ENCODE peak calls at places on chromosomes 1 and 21, in nine cellular contexts. F is suprapubic skin; M is cardiac muscle cell; X is MCF 10A; K is CD4-positive, alpha-beta T cell; U is type B pancreatic cell; D is astrocyte of the spinal cord; H is breast epithelium; S is AG04449. E is an unnamed sample.
A peak's percentile ranks its signal among the peaks of the same experiment; 100 is the strongest.

GRCh38 chr1:89536555-89537393 is 12.1 kb downstream of the LRRC8B start:
- DNase-seq in F (no peak), M (no peak), X (no peak), K (no peak), U (no peak), D (no peak), H (no peak), S (no peak), E (no peak)

GRCh38 chr1:11990303-11991032 is 10.2 kb downstream of the MFN2 start:
- DNase-seq in F (no peak), M (no peak), X (no peak), K (no peak), U (no peak), D (no peak), H (no peak), S (no peak), E (no peak)

GRCh38 chr1:199029855-199030254 is 391.0 kb downstream of the PTPRC start:
- DNase-seq in F (no peak), M (peak; percentile 31), X (no peak), K (no peak), U (no peak), D (peak; percentile 50), H (no peak), S (no peak), E (no peak)

GRCh38 chr1:175095069-175095468 is 27.4 kb downstream of the TNN start:
- DNase-seq in F (no peak), M (no peak), X (no peak), K (no peak), U (no peak), D (no peak), H (no peak), S (no peak), E (no peak)

GRCh38 chr1:147567594-147568381 is 26.5 kb downstream of the BCL9 start:
- DNase-seq in F (no peak), M (no peak), X (no peak), K (no peak), U (no peak), D (no peak), H (no peak), S (no peak), E (no peak)

GRCh38 chr1:178093958-178094751 is at the start of gene RASAL2:
- DNase-seq in F (peak; percentile 85), M (peak; percentile 70), X (peak; percentile 75), K (no peak), U (peak; percentile 81), D (peak; percentile 75), H (peak; percentile 71), S (no peak), E (peak; percentile 74)

GRCh38 chr21:15088483-15088882 is 23.7 kb upstream of the NRIP1 start:
- DNase-seq in F (no peak), M (no peak), X (no peak), K (no peak), U (no peak), D (no peak), H (no peak), S (no peak), E (no peak)

GRCh38 chr1:202122639-202123335 is at the start of gene GPR37L1:
- DNase-seq in F (no peak), M (peak; percentile 68), X (peak; percentile 30), K (no peak), U (no peak), D (peak; percentile 36), H (no peak), S (no peak), E (peak; percentile 66)

GRCh38 chr1:163561570-163562295 is 240.0 kb downstream of the NUF2 start:
- DNase-seq in F (no peak), M (peak; percentile 30), X (peak; percentile 51), K (no peak), U (no peak), D (peak; percentile 26), H (no peak), S (no peak), E (peak; percentile 5)

GRCh38 chr1:9714257-9714718 is 62.8 kb downstream of the PIK3CD start:
- DNase-seq in F (no peak), M (no peak), X (no peak), K (no peak), U (no peak), D (no peak), H (no peak), S (no peak), E (no peak)

GRCh38 chr1:181986907-181987305 is 74.6 kb downstream of the ZNF648 start:
- DNase-seq in F (no peak), M (no peak), X (no peak), K (no peak), U (no peak), D (no peak), H (no peak), S (no peak), E (no peak)

GRCh38 chr1:25826571-25826970 is 6.8 kb downstream of the MTFR1L start:
- DNase-seq in F (no peak), M (no peak), X (no peak), K (no peak), U (peak; percentile 62), D (no peak), H (no peak), S (no peak), E (no peak)

GRCh38 chr1:85361106-85361505 is 84.7 kb upstream of the BCL10 start:
- DNase-seq in F (no peak), M (peak; percentile 72), X (peak; percentile 19), K (no peak), U (no peak), D (peak; percentile 97), H (no peak), S (no peak), E (no peak)

GRCh38 chr1:94734963-94735899 is 84.9 kb upstream of the SLC44A3 start:
- DNase-seq in F (no peak), M (peak; percentile 98), X (peak; percentile 95), K (no peak), U (no peak), D (peak; percentile 88), H (no peak), S (peak; percentile 42), E (no peak)

GRCh38 chr1:12475158-12475934 is 142.7 kb downstream of the DHRS3 start:
- DNase-seq in F (no peak), M (no peak), X (no peak), K (no peak), U (no peak), D (no peak), H (no peak), S (no peak), E (no peak)

GRCh38 chr1:74324684-74325448 is 89.7 kb downstream of the TNNI3K start:
- DNase-seq in F (no peak), M (no peak), X (no peak), K (no peak), U (no peak), D (no peak), H (no peak), S (no peak), E (no peak)

GRCh38 chr1:97238816-97239215 is 517.2 kb downstream of the PTBP2 start:
- DNase-seq in F (no peak), M (no peak), X (no peak), K (no peak), U (no peak), D (no peak), H (no peak), S (no peak), E (no peak)
- TF ChIP-seq CTCF in F (no peak), M (no peak), X (no peak), K (no peak), U (no peak), D (no peak), H (no peak), S (no peak), E (no peak)

DNA sequence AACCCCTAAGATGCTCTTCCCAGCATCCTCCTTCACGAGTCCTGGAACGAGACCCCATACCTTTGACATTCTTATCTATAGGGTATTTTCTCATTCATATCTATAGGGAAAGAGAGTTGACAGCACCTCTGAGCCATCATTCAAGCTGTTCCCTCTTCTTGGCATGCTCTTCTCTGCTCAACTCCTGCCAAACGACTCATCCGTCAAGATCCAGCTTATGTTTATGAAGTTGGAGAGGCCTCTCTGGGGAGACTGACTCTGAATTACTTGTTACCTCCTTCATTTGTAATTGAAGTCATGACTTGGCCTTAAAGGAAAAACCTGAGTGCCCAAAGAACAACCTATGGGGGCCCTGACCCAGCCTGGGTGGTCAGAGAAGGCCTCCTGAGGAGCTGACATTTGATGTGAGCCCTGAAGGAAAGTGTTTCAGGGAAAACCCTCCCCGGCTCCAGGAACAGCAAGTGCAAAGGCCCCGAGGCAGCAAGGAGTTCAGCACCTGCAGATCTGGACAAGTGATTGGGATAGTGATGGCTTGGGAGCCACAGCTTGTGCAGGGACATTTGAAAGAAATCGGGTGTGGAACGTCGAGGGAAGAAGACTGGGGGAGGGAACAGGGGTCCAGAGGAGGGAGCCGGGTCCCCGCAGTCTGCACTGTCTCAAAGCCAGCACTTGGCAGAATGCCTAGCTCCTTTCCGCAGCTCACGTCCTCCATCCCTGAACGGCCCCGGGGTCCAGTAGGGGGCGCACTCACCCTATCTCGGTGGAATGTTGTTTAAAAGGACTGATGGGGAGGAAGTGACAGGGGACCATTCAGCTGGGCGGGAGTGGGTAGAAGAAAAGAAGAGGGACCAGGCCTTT is 14.0 kb upstream of the CDA start:
- DNase-seq in F (no peak), M (peak; percentile 87), X (peak; percentile 91), K (peak; percentile 41), U (peak; percentile 81), D (peak; percentile 75), H (peak; percentile 74), S (no peak), E (peak; percentile 81)
- TF ChIP-seq CTCF in F (peak; percentile 16), M (peak; percentile 90), X (peak; percentile 76), K (peak; percentile 32), U (peak; percentile 78), D (peak; percentile 87), H (peak; percentile 62), S (peak; percentile 90), E (peak; percentile 70)

GRCh38 chr1:119480175-119480574 is 26.8 kb upstream of the HSD3B1 start:
- DNase-seq in F (no peak), M (no peak), X (no peak), K (no peak), U (no peak), D (no peak), H (no peak), S (no peak), E (no peak)

GRCh38 chr1:119472463-119473175 is 34.4 kb upstream of the HSD3B1 start:
- DNase-seq in F (no peak), M (no peak), X (no peak), K (no peak), U (no peak), D (no peak), H (no peak), S (no peak), E (no peak)

GRCh38 chr1:119471566-119471965 is 35.4 kb upstream of the HSD3B1 start:
- DNase-seq in F (no peak), M (no peak), X (no peak), K (no peak), U (no peak), D (no peak), H (no peak), S (no peak), E (no peak)

GRCh38 chr1:119477710-119478109 is 29.3 kb upstream of the HSD3B1 start:
- DNase-seq in F (no peak), M (no peak), X (no peak), K (no peak), U (no peak), D (no peak), H (no peak), S (no peak), E (no peak)

GRCh38 chr1:119475866-119476439 is 31.1 kb upstream of the HSD3B1 start:
- DNase-seq in F (no peak), M (peak; percentile 49), X (peak; percentile 78), K (no peak), U (no peak), D (peak; percentile 15), H (peak; percentile 53), S (no peak), E (peak; percentile 69)
- TF ChIP-seq CTCF in F (peak; percentile 10), M (peak; percentile 86), X (peak; percentile 55), K (no peak), U (peak; percentile 74), D (peak; percentile 76), H (peak; percentile 55), S (peak; percentile 59), E (peak; percentile 54)

GRCh38 chr21:18387994-18388393 is 15.6 kb downstream of the TMPRSS15 start:
- DNase-seq in F (no peak), M (no peak), X (no peak), K (no peak), U (no peak), D (no peak), H (no peak), S (no peak), E (no peak)
- TF ChIP-seq CTCF in F (no peak), M (no peak), X (peak; percentile 21), K (no peak), U (no peak), D (no peak), H (no peak), S (no peak), E (no peak)

E was measured in endothelial cell.